ENCODE peak calls at places on chromosomes 6 and 20, in five cellular contexts. One of them, this sample, is unnamed.
A peak's percentile ranks its signal among the peaks of the same experiment; 100 is the strongest.

GRCh38 chr6:166563805-166564204 is 22.7 kb downstream of the RAMACL start:
- DNase-seq in Panc1: no peak
- DNase-seq in upper lobe of right lung: no peak
- DNase-seq in Peyer's patch: no peak
- DNase-seq in nephron progenitor cell: no peak
- DNase-seq in this sample: no peak

GRCh38 chr6:40719671-40720374 is 132.7 kb upstream of the LRFN2 start:
- DNase-seq in Panc1: no peak
- DNase-seq in upper lobe of right lung: no peak
- DNase-seq in Peyer's patch: no peak
- DNase-seq in nephron progenitor cell: no peak
- DNase-seq in this sample: peak; percentile 47

GRCh38 chr6:158536891-158537798 is 22.7 kb upstream of the TMEM181 start:
- DNase-seq in Panc1: no peak
- DNase-seq in upper lobe of right lung: peak; percentile 72
- DNase-seq in Peyer's patch: no peak
- DNase-seq in nephron progenitor cell: peak; percentile 74
- DNase-seq in this sample: no peak

GRCh38 chr6:17281100-17281496 is at the start of gene RBM24:
- DNase-seq in Panc1: no peak
- DNase-seq in upper lobe of right lung: peak; percentile 82
- DNase-seq in Peyer's patch: no peak
- DNase-seq in nephron progenitor cell: peak; percentile 77
- DNase-seq in this sample: no peak

GRCh38 chr6:116015560-116015959 is 45.1 kb downstream of the FRK start:
- DNase-seq in Panc1: no peak
- DNase-seq in upper lobe of right lung: no peak
- DNase-seq in Peyer's patch: no peak
- DNase-seq in nephron progenitor cell: no peak
- DNase-seq in this sample: no peak

GRCh38 chr20:10495173-10495572 is 60.1 kb downstream of the SLX4IP start:
- DNase-seq in Panc1: no peak
- DNase-seq in upper lobe of right lung: no peak
- DNase-seq in Peyer's patch: no peak
- DNase-seq in nephron progenitor cell: no peak
- DNase-seq in this sample: no peak

GRCh38 chr6:7727150-7727950 is 1.5 kb downstream of the BMP6 start:
- DNase-seq in Panc1: no peak
- DNase-seq in upper lobe of right lung: no peak
- DNase-seq in Peyer's patch: no peak
- DNase-seq in nephron progenitor cell: peak; percentile 51
- DNase-seq in this sample: peak; percentile 18

GRCh38 chr20:9966966-9967365 is 67.8 kb upstream of the ANKEF1 start:
- DNase-seq in Panc1: no peak
- DNase-seq in upper lobe of right lung: no peak
- DNase-seq in Peyer's patch: no peak
- DNase-seq in nephron progenitor cell: no peak
- DNase-seq in this sample: peak; percentile 7

GRCh38 chr20:51497542-51498467 is 44.7 kb downstream of the NFATC2 start:
- DNase-seq in Panc1: no peak
- DNase-seq in upper lobe of right lung: no peak
- DNase-seq in Peyer's patch: peak; percentile 59
- DNase-seq in nephron progenitor cell: no peak
- DNase-seq in this sample: peak; percentile 62

GRCh38 chr6:6497976-6498375 is 90.5 kb upstream of the LY86 start:
- DNase-seq in Panc1: no peak
- DNase-seq in upper lobe of right lung: no peak
- DNase-seq in Peyer's patch: no peak
- DNase-seq in nephron progenitor cell: no peak
- DNase-seq in this sample: no peak

GRCh38 chr6:168381726-168382458 is 59.1 kb upstream of the SMOC2 start:
- DNase-seq in Panc1: no peak
- DNase-seq in upper lobe of right lung: peak; percentile 53
- DNase-seq in Peyer's patch: no peak
- DNase-seq in nephron progenitor cell: no peak
- DNase-seq in this sample: no peak
- TF ChIP-seq CTCF in Panc1: no peak
- TF ChIP-seq CTCF in upper lobe of right lung: no peak
- TF ChIP-seq CTCF in Peyer's patch: no peak
- TF ChIP-seq CTCF in nephron progenitor cell: no peak
- TF ChIP-seq CTCF in this sample: no peak

DNA sequence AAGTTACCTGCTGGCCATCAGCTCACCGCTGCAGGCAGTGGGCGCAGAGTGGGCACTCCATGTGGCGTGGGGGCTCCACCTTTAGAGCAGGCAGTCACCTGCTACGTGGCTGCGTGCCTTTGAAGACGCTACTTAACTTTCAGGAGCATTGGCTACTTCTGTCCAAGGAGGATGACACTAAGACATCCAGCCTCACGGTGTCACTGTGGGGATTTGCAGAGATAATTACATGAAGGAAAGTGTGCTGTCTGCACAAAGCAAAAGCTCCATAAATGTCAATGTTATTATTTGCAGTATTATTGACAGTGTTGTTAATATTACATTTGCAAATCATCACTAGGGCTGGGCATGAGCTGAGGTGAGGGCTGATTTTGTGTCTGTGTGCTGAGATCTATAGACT is 166.0 kb upstream of the SYNDIG1 start:
- DNase-seq in Panc1: no peak
- DNase-seq in upper lobe of right lung: no peak
- DNase-seq in Peyer's patch: no peak
- DNase-seq in nephron progenitor cell: no peak
- DNase-seq in this sample: no peak
- TF ChIP-seq CTCF in Panc1: peak; percentile 17
- TF ChIP-seq CTCF in upper lobe of right lung: no peak
- TF ChIP-seq CTCF in Peyer's patch: no peak
- TF ChIP-seq CTCF in nephron progenitor cell: no peak
- TF ChIP-seq CTCF in this sample: no peak

DNA sequence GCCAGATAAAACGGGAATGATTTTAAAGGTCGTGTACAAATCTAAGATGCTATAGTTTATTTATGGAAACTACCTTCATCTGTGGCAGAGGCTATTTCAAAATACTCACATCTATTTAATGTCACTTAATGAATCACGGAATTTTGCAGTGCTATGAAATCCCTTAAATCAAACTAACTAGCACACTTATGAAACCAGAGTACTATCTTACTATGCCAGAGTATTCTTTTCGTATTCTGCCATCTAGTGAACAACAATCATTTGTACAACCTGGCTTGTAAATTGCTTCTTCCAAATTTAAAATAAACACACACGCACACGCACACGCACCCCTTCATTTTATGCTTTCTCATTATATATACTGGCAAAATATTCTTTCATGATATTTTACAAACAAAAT is 78.0 kb upstream of the BMP5 start:
- DNase-seq in Panc1: peak; percentile 57
- DNase-seq in upper lobe of right lung: no peak
- DNase-seq in Peyer's patch: no peak
- DNase-seq in nephron progenitor cell: no peak
- DNase-seq in this sample: peak; percentile 14
- TF ChIP-seq CTCF in Panc1: peak; percentile 67
- TF ChIP-seq CTCF in upper lobe of right lung: no peak
- TF ChIP-seq CTCF in Peyer's patch: peak; percentile 33
- TF ChIP-seq CTCF in nephron progenitor cell: no peak
- TF ChIP-seq CTCF in this sample: no peak

GRCh38 chr20:13753436-13754036 is 31.2 kb downstream of the ESF1 start:
- DNase-seq in Panc1: no peak
- DNase-seq in upper lobe of right lung: no peak
- DNase-seq in Peyer's patch: no peak
- DNase-seq in nephron progenitor cell: no peak
- DNase-seq in this sample: no peak

GRCh38 chr20:13749811-13750210 is 34.9 kb downstream of the ESF1 start:
- DNase-seq in Panc1: no peak
- DNase-seq in upper lobe of right lung: no peak
- DNase-seq in Peyer's patch: no peak
- DNase-seq in nephron progenitor cell: no peak
- DNase-seq in this sample: no peak

GRCh38 chr20:13758884-13759283 is 25.8 kb downstream of the ESF1 start:
- DNase-seq in Panc1: no peak
- DNase-seq in upper lobe of right lung: no peak
- DNase-seq in Peyer's patch: no peak
- DNase-seq in nephron progenitor cell: no peak
- DNase-seq in this sample: no peak

GRCh38 chr20:13756551-13756950 is 28.2 kb downstream of the ESF1 start:
- DNase-seq in Panc1: no peak
- DNase-seq in upper lobe of right lung: no peak
- DNase-seq in Peyer's patch: no peak
- DNase-seq in nephron progenitor cell: no peak
- DNase-seq in this sample: no peak

DNA sequence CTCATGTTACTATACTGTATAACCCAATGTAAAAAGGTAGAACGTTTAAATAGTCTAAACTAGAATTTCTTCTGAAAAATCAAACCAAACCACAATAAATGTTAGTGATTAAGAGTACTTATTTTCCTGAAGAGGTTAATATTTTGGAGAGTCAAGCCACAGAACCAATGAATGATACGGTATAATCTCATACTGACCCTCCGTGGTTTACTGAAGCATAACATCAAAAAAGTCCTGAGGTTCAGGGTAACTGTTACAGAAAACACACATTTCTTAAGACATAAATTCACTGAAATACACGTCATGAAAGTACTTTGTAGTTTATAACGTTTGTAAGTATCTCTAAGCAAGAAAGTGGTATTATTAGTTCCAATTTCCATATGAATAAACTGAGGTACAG is 28.9 kb downstream of the ESF1 start:
- DNase-seq in Panc1: no peak
- DNase-seq in upper lobe of right lung: no peak
- DNase-seq in Peyer's patch: no peak
- DNase-seq in nephron progenitor cell: no peak
- DNase-seq in this sample: no peak
- TF ChIP-seq CTCF in Panc1: no peak
- TF ChIP-seq CTCF in upper lobe of right lung: peak; percentile 23
- TF ChIP-seq CTCF in Peyer's patch: no peak
- TF ChIP-seq CTCF in nephron progenitor cell: no peak
- TF ChIP-seq CTCF in this sample: no peak

GRCh38 chr20:39103732-39104131 is 141.6 kb downstream of the DHX35 start:
- DNase-seq in Panc1: no peak
- DNase-seq in upper lobe of right lung: no peak
- DNase-seq in Peyer's patch: no peak
- DNase-seq in nephron progenitor cell: no peak
- DNase-seq in this sample: no peak

GRCh38 chr20:39106791-39107190 is 144.6 kb downstream of the DHX35 start:
- DNase-seq in Panc1: no peak
- DNase-seq in upper lobe of right lung: no peak
- DNase-seq in Peyer's patch: no peak
- DNase-seq in nephron progenitor cell: no peak
- DNase-seq in this sample: no peak

GRCh38 chr20:39103305-39103704 is 141.2 kb downstream of the DHX35 start:
- DNase-seq in Panc1: no peak
- DNase-seq in upper lobe of right lung: no peak
- DNase-seq in Peyer's patch: no peak
- DNase-seq in nephron progenitor cell: no peak
- DNase-seq in this sample: no peak

GRCh38 chr20:39107741-39108140 is 145.6 kb downstream of the DHX35 start:
- DNase-seq in Panc1: no peak
- DNase-seq in upper lobe of right lung: no peak
- DNase-seq in Peyer's patch: no peak
- DNase-seq in nephron progenitor cell: no peak
- DNase-seq in this sample: no peak

GRCh38 chr20:39105551-39105950 is 143.4 kb downstream of the DHX35 start:
- DNase-seq in Panc1: no peak
- DNase-seq in upper lobe of right lung: no peak
- DNase-seq in Peyer's patch: no peak
- DNase-seq in nephron progenitor cell: no peak
- DNase-seq in this sample: peak; percentile 22
- TF ChIP-seq CTCF in Panc1: peak; percentile 33
- TF ChIP-seq CTCF in upper lobe of right lung: no peak
- TF ChIP-seq CTCF in Peyer's patch: no peak
- TF ChIP-seq CTCF in nephron progenitor cell: no peak
- TF ChIP-seq CTCF in this sample: no peak

GRCh38 chr6:16228709-16229665 is 9.4 kb upstream of the GMPR start:
- DNase-seq in Panc1: no peak
- DNase-seq in upper lobe of right lung: no peak
- DNase-seq in Peyer's patch: no peak
- DNase-seq in nephron progenitor cell: peak; percentile 26
- DNase-seq in this sample: no peak
- TF ChIP-seq CTCF in Panc1: peak; percentile 29
- TF ChIP-seq CTCF in upper lobe of right lung: no peak
- TF ChIP-seq CTCF in Peyer's patch: peak; percentile 40
- TF ChIP-seq CTCF in nephron progenitor cell: no peak
- TF ChIP-seq CTCF in this sample: peak; percentile 9

This sample was measured in GM12865.